ENCODE peak calls at places on chromosomes 11 and 22, in four cellular contexts. I is astrocyte, A is A549, N is endothelial cell of umbilical vein. M is an unnamed sample.

GRCh38 chr11:117458275-117459120 is 130.8 kb downstream of the CEP164 start:
- DNase-seq in N (no peak), I (no peak), A (no peak), M (no peak)

GRCh38 chr22:38879102-38879729 is 7.2 kb upstream of the CBX6 start:
- DNase-seq in A (no peak), N (no peak), I (no peak), M (no peak)

GRCh38 chr11:123474994-123475393 is 44.9 kb downstream of the GRAMD1B start:
- DNase-seq in I (peak; percentile 64), N (peak; percentile 61), A (no peak), M (no peak)

GRCh38 chr11:70418130-70418529 is 19.8 kb downstream of the CTTN start:
- DNase-seq in N (no peak), I (no peak), A (no peak), M (no peak)

GRCh38 chr11:64352099-64353005 is 6.6 kb upstream of the RPS6KA4 start:
- DNase-seq in I (no peak), A (no peak), N (no peak), M (no peak)

GRCh38 chr11:112610996-112611795 is 350.0 kb upstream of the NCAM1 start:
- DNase-seq in N (peak; percentile 63), A (no peak), I (peak; percentile 7), M (no peak)

GRCh38 chr11:94897330-94897768 is 76.0 kb downstream of the CWC15 start:
- DNase-seq in I (peak; percentile 22), N (peak; percentile 61), A (peak; percentile 10), M (peak; percentile 27)

GRCh38 chr22:47337161-47337621 is 574.7 kb downstream of the TBC1D22A start:
- DNase-seq in I (peak; percentile 92), A (peak; percentile 73), N (peak; percentile 18), M (peak; percentile 81)

GRCh38 chr11:117625237-117625636 is 171.8 kb downstream of the DSCAML1 start:
- DNase-seq in N (no peak), I (no peak), A (no peak), M (no peak)

GRCh38 chr11:3340025-3340424 is 38.9 kb downstream of the ZNF195 start:
- DNase-seq in A (no peak), I (peak; percentile 91), N (peak; percentile 47), M (no peak)

GRCh38 chr22:38554281-38554680 is 15.7 kb downstream of the DMC1 start:
- DNase-seq in A (no peak), N (no peak), I (peak; percentile 37), M (peak; percentile 73)

GRCh38 chr11:111376453-111376871 is 2.6 kb downstream of the POU2AF1 start:
- DNase-seq in N (no peak), A (no peak), I (no peak), M (no peak)

GRCh38 chr11:134794192-134794591 is 382.1 kb upstream of the B3GAT1 start:
- DNase-seq in A (no peak), I (no peak), N (no peak), M (no peak)

GRCh38 chr22:29493636-29494035 is 13.6 kb downstream of the NEFH start:
- DNase-seq in N (no peak), A (no peak), I (no peak), M (no peak)

GRCh38 chr11:88523362-88524028 is 186.0 kb upstream of the CTSC start:
- DNase-seq in N (peak; percentile 9), A (no peak), I (no peak), M (no peak)

GRCh38 chr11:47488111-47488510 is 39.2 kb upstream of the RAPSN start:
- DNase-seq in I (no peak), A (no peak), N (no peak), M (no peak)

GRCh38 chr22:37971475-37972434 is 12.6 kb downstream of the SOX10 start:
- DNase-seq in A (no peak), N (no peak), I (no peak), M (no peak)

GRCh38 chr11:10351435-10351767 is 46.5 kb downstream of the ADM start:
- DNase-seq in A (no peak), I (no peak), N (no peak), M (no peak)

GRCh38 chr11:1226226-1226961 is 3.5 kb downstream of the MUC5B start:
- DNase-seq in I (no peak), A (no peak), N (no peak), M (no peak)

GRCh38 chr11:44615041-44615513 is 49.6 kb downstream of the CD82 start:
- DNase-seq in A (no peak), I (no peak), N (no peak), M (no peak)

GRCh38 chr11:118842369-118842768 is 41.3 kb upstream of the CXCR5 start:
- DNase-seq in I (peak; percentile 47), N (no peak), A (no peak), M (no peak)

GRCh38 chr11:104946907-104947306 is 21.5 kb downstream of the CASP4 start:
- DNase-seq in A (peak; percentile 2), N (peak; percentile 74), I (peak; percentile 19), M (peak; percentile 10)

GRCh38 chr22:44574057-44574456 is 76.0 kb upstream of the RTL6 start:
- DNase-seq in I (peak; percentile 56), N (peak; percentile 24), A (peak; percentile 13), M (peak; percentile 21)

GRCh38 chr11:59365621-59366020 is 6.9 kb downstream of the OR5AN1 start:
- DNase-seq in I (no peak), N (no peak), A (no peak), M (no peak)

GRCh38 chr11:46363031-46363407 is 15.8 kb downstream of the DGKZ start:
- DNase-seq in A (no peak), N (peak; percentile 77), I (peak; percentile 53), M (no peak)

GRCh38 chr11:111299111-111300026 is 1.0 kb downstream of the POU2AF3 start:
- DNase-seq in I (peak; percentile 27), A (peak; percentile 58), N (peak; percentile 11), M (no peak)

GRCh38 chr11:64665381-64665780 is 57.6 kb downstream of the NRXN2 start:
- DNase-seq in N (no peak), I (no peak), A (no peak), M (no peak)

GRCh38 chr11:36763187-36763586 is 165.2 kb upstream of the RAG2 start:
- DNase-seq in A (no peak), N (no peak), I (no peak), M (no peak)

GRCh38 chr11:32870676-32871075 is 21.9 kb upstream of the QSER1 start:
- DNase-seq in A (no peak), N (no peak), I (no peak), M (no peak)

GRCh38 chr22:48249721-48250268 is 1487.3 kb downstream of the TBC1D22A start:
- DNase-seq in N (no peak), I (no peak), A (no peak), M (no peak)

GRCh38 chr11:74634537-74634936 is 42.2 kb downstream of the POLD3 start:
- DNase-seq in A (peak; percentile 33), N (peak; percentile 23), I (peak; percentile 50), M (peak; percentile 31)
- TF ChIP-seq CTCF in A (peak; percentile 61), N (no peak), I (peak; percentile 24), M (peak; percentile 88)

GRCh38 chr22:35914357-35914664 is 114.3 kb downstream of the RBFOX2 start:
- DNase-seq in A (no peak), I (no peak), N (no peak), M (no peak)
- H3K4me3 ChIP-seq in A (peak overlapping the region; percentile 34), I (peak overlapping the region; percentile 58), N (peak overlapping the region; percentile 68), M (peak overlapping the region; percentile 44)

GRCh38 chr22:25000686-25001085 is 48.2 kb downstream of the KIAA1671 start:
- DNase-seq in I (no peak), N (no peak), A (no peak), M (no peak)

GRCh38 chr22:24997023-24997422 is 44.5 kb downstream of the KIAA1671 start:
- DNase-seq in I (no peak), N (no peak), A (no peak), M (no peak)

GRCh38 chr22:24996420-24996952 is 44.0 kb downstream of the KIAA1671 start:
- DNase-seq in A (peak; percentile 27), N (peak; percentile 48), I (peak; percentile 64), M (no peak)

GRCh38 chr22:25006354-25006753 is 53.8 kb downstream of the KIAA1671 start:
- DNase-seq in I (no peak), N (no peak), A (no peak), M (no peak)

DNA sequence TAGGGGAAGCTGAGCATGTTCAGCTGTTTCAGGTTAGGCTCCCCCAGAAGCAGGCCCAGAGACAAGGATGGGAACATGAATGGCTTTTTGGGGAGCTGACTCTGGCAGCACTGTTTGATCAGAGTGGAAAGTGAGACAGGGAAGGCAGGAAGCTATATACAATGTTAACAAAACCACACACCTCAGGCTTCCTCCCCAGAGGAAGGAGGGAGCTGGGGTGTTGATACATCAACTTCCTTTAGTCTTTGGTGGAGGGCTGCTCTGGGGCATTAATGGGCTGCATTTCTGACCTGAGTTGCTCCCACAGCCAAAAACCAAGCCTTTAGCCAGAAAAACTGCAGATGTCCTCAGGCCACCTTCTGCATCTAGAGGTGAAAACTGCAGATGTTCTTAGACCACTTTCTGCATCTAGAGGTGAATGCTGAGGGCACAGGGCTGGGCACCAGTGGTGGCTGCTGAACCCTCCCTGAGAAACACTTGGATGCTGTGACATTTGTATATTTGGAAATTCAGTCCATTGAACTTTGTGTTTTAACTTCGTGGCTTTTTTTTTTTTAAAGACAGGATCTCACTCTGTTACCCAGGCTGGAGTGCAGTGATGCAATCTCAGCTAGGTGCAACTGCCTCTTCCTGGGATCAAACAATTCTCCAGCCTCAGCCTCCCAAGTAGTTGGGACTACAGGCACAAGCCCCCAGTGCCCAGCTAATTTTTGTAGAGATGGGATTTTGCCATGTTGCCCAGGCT is 49.9 kb downstream of the KIAA1671 start:
- DNase-seq in A (no peak), I (no peak), N (peak; percentile 35), M (no peak)
- TF ChIP-seq CTCF in A (no peak), I (no peak), N (no peak), M (no peak)

GRCh38 chr11:78472905-78473304 is 55.3 kb upstream of the GAB2 start:
- DNase-seq in N (no peak), I (no peak), A (no peak), M (no peak)

GRCh38 chr11:78474451-78474850 is 56.8 kb upstream of the GAB2 start:
- DNase-seq in I (no peak), A (no peak), N (no peak), M (no peak)

GRCh38 chr11:78476066-78476465 is 58.4 kb upstream of the GAB2 start:
- DNase-seq in N (peak; percentile 11), A (no peak), I (no peak), M (no peak)

GRCh38 chr11:78478536-78478935 is 60.9 kb upstream of the GAB2 start:
- DNase-seq in A (no peak), I (no peak), N (no peak), M (no peak)
- H3K4me3 ChIP-seq in A (no peak overlapping the region), I (no peak overlapping the region), N (no peak overlapping the region), M (no peak overlapping the region)